ENCODE peak calls at places on chromosomes 11 and 22, in ten cellular contexts. One of them, this sample, is unnamed.

GRCh38 chr11:11662578-11662977 is 40.8 kb upstream of the GALNT18 start:
- DNase-seq in A549: no peak
- DNase-seq in OCI-M1: no peak
- DNase-seq in T follicular helper cell: no peak
- DNase-seq in SK-MEL-5: no peak
- DNase-seq in stimulated activated naive B cell treated with anti-CD40 and anti-IgM and Interleukin-4, amounts not matched to agents 10 μg/mL and 1 μg/mL and 100 μg/mL, for 72 hours: no peak
- DNase-seq in RCC 7860: no peak
- DNase-seq in HFF-Myc: no peak
- DNase-seq in activated CD8-positive, alpha-beta memory T cell treated with anti-CD3 and anti-CD28 coated beads, Interleukin-2, amount 50 U/mL, for 48 hours: no peak
- DNase-seq in aorta: no peak
- DNase-seq in this sample: no peak

GRCh38 chr11:35321532-35322320 is 97.6 kb downstream of the SLC1A2 start:
- DNase-seq in A549: no peak
- DNase-seq in OCI-M1: no peak
- DNase-seq in T follicular helper cell: no peak
- DNase-seq in SK-MEL-5: no peak
- DNase-seq in stimulated activated naive B cell treated with anti-CD40 and anti-IgM and Interleukin-4, amounts not matched to agents 10 μg/mL and 1 μg/mL and 100 μg/mL, for 72 hours: no peak
- DNase-seq in RCC 7860: no peak
- DNase-seq in HFF-Myc: peak; percentile 66
- DNase-seq in activated CD8-positive, alpha-beta memory T cell treated with anti-CD3 and anti-CD28 coated beads, Interleukin-2, amount 50 U/mL, for 48 hours: no peak
- DNase-seq in aorta: no peak
- DNase-seq in this sample: no peak

GRCh38 chr22:38704568-38705234 is 1.0 kb upstream of the GTPBP1 start:
- DNase-seq in A549: no peak
- DNase-seq in OCI-M1: no peak
- DNase-seq in T follicular helper cell: no peak
- DNase-seq in SK-MEL-5: no peak
- DNase-seq in stimulated activated naive B cell treated with anti-CD40 and anti-IgM and Interleukin-4, amounts not matched to agents 10 μg/mL and 1 μg/mL and 100 μg/mL, for 72 hours: no peak
- DNase-seq in RCC 7860: no peak
- DNase-seq in HFF-Myc: no peak
- DNase-seq in activated CD8-positive, alpha-beta memory T cell treated with anti-CD3 and anti-CD28 coated beads, Interleukin-2, amount 50 U/mL, for 48 hours: no peak
- DNase-seq in aorta: no peak
- DNase-seq in this sample: no peak

GRCh38 chr11:118915941-118916841 is 9.5 kb downstream of the BCL9L start:
- DNase-seq in A549: no peak
- DNase-seq in OCI-M1: no peak
- DNase-seq in T follicular helper cell: no peak
- DNase-seq in SK-MEL-5: no peak
- DNase-seq in stimulated activated naive B cell treated with anti-CD40 and anti-IgM and Interleukin-4, amounts not matched to agents 10 μg/mL and 1 μg/mL and 100 μg/mL, for 72 hours: no peak
- DNase-seq in RCC 7860: no peak
- DNase-seq in HFF-Myc: no peak
- DNase-seq in activated CD8-positive, alpha-beta memory T cell treated with anti-CD3 and anti-CD28 coated beads, Interleukin-2, amount 50 U/mL, for 48 hours: no peak
- DNase-seq in aorta: no peak
- DNase-seq in this sample: no peak

GRCh38 chr22:25447067-25447688 is 117.3 kb upstream of the GRK3 start:
- DNase-seq in A549: no peak
- DNase-seq in OCI-M1: peak; percentile 68
- DNase-seq in T follicular helper cell: no peak
- DNase-seq in SK-MEL-5: peak; percentile 10
- DNase-seq in stimulated activated naive B cell treated with anti-CD40 and anti-IgM and Interleukin-4, amounts not matched to agents 10 μg/mL and 1 μg/mL and 100 μg/mL, for 72 hours: no peak
- DNase-seq in RCC 7860: no peak
- DNase-seq in HFF-Myc: no peak
- DNase-seq in activated CD8-positive, alpha-beta memory T cell treated with anti-CD3 and anti-CD28 coated beads, Interleukin-2, amount 50 U/mL, for 48 hours: no peak
- DNase-seq in aorta: no peak
- DNase-seq in this sample: no peak

GRCh38 chr11:111347723-111348115 is 31.4 kb downstream of the POU2AF1 start:
- DNase-seq in A549: no peak
- DNase-seq in OCI-M1: no peak
- DNase-seq in T follicular helper cell: no peak
- DNase-seq in SK-MEL-5: no peak
- DNase-seq in stimulated activated naive B cell treated with anti-CD40 and anti-IgM and Interleukin-4, amounts not matched to agents 10 μg/mL and 1 μg/mL and 100 μg/mL, for 72 hours: no peak
- DNase-seq in RCC 7860: peak; percentile 29
- DNase-seq in HFF-Myc: no peak
- DNase-seq in activated CD8-positive, alpha-beta memory T cell treated with anti-CD3 and anti-CD28 coated beads, Interleukin-2, amount 50 U/mL, for 48 hours: no peak
- DNase-seq in aorta: no peak
- DNase-seq in this sample: no peak

GRCh38 chr11:83975984-83976383 is 689.8 kb upstream of the CCDC90B start:
- DNase-seq in A549: no peak
- DNase-seq in OCI-M1: no peak
- DNase-seq in T follicular helper cell: no peak
- DNase-seq in SK-MEL-5: no peak
- DNase-seq in stimulated activated naive B cell treated with anti-CD40 and anti-IgM and Interleukin-4, amounts not matched to agents 10 μg/mL and 1 μg/mL and 100 μg/mL, for 72 hours: no peak
- DNase-seq in RCC 7860: no peak
- DNase-seq in HFF-Myc: no peak
- DNase-seq in activated CD8-positive, alpha-beta memory T cell treated with anti-CD3 and anti-CD28 coated beads, Interleukin-2, amount 50 U/mL, for 48 hours: no peak
- DNase-seq in aorta: no peak
- DNase-seq in this sample: no peak

GRCh38 chr11:12161137-12161536 is 50.7 kb downstream of the MICAL2 start:
- DNase-seq in A549: no peak
- DNase-seq in OCI-M1: no peak
- DNase-seq in T follicular helper cell: no peak
- DNase-seq in SK-MEL-5: no peak
- DNase-seq in stimulated activated naive B cell treated with anti-CD40 and anti-IgM and Interleukin-4, amounts not matched to agents 10 μg/mL and 1 μg/mL and 100 μg/mL, for 72 hours: no peak
- DNase-seq in RCC 7860: no peak
- DNase-seq in HFF-Myc: no peak
- DNase-seq in activated CD8-positive, alpha-beta memory T cell treated with anti-CD3 and anti-CD28 coated beads, Interleukin-2, amount 50 U/mL, for 48 hours: no peak
- DNase-seq in aorta: no peak
- DNase-seq in this sample: no peak

GRCh38 chr22:50300620-50301257 is 6.7 kb downstream of the PLXNB2 start:
- DNase-seq in A549: no peak
- DNase-seq in OCI-M1: no peak
- DNase-seq in T follicular helper cell: no peak
- DNase-seq in SK-MEL-5: no peak
- DNase-seq in stimulated activated naive B cell treated with anti-CD40 and anti-IgM and Interleukin-4, amounts not matched to agents 10 μg/mL and 1 μg/mL and 100 μg/mL, for 72 hours: no peak
- DNase-seq in RCC 7860: no peak
- DNase-seq in HFF-Myc: no peak
- DNase-seq in activated CD8-positive, alpha-beta memory T cell treated with anti-CD3 and anti-CD28 coated beads, Interleukin-2, amount 50 U/mL, for 48 hours: no peak
- DNase-seq in aorta: no peak
- DNase-seq in this sample: no peak

GRCh38 chr22:36560001-36560400 is 31.0 kb upstream of the EIF3D start:
- DNase-seq in A549: no peak
- DNase-seq in OCI-M1: no peak
- DNase-seq in T follicular helper cell: no peak
- DNase-seq in SK-MEL-5: no peak
- DNase-seq in stimulated activated naive B cell treated with anti-CD40 and anti-IgM and Interleukin-4, amounts not matched to agents 10 μg/mL and 1 μg/mL and 100 μg/mL, for 72 hours: no peak
- DNase-seq in RCC 7860: no peak
- DNase-seq in HFF-Myc: no peak
- DNase-seq in activated CD8-positive, alpha-beta memory T cell treated with anti-CD3 and anti-CD28 coated beads, Interleukin-2, amount 50 U/mL, for 48 hours: no peak
- DNase-seq in aorta: no peak
- DNase-seq in this sample: no peak

GRCh38 chr22:22061085-22062077 is 78.8 kb upstream of the TOP3B start:
- DNase-seq in A549: peak; percentile 6
- DNase-seq in OCI-M1: peak; percentile 92
- DNase-seq in T follicular helper cell: no peak
- DNase-seq in SK-MEL-5: peak; percentile 53
- DNase-seq in stimulated activated naive B cell treated with anti-CD40 and anti-IgM and Interleukin-4, amounts not matched to agents 10 μg/mL and 1 μg/mL and 100 μg/mL, for 72 hours: no peak
- DNase-seq in RCC 7860: no peak
- DNase-seq in HFF-Myc: no peak
- DNase-seq in activated CD8-positive, alpha-beta memory T cell treated with anti-CD3 and anti-CD28 coated beads, Interleukin-2, amount 50 U/mL, for 48 hours: no peak
- DNase-seq in aorta: no peak
- DNase-seq in this sample: no peak

GRCh38 chr22:49018601-49019000 is 809.1 kb downstream of the BRD1 start:
- DNase-seq in A549: no peak
- DNase-seq in OCI-M1: no peak
- DNase-seq in T follicular helper cell: no peak
- DNase-seq in SK-MEL-5: no peak
- DNase-seq in stimulated activated naive B cell treated with anti-CD40 and anti-IgM and Interleukin-4, amounts not matched to agents 10 μg/mL and 1 μg/mL and 100 μg/mL, for 72 hours: no peak
- DNase-seq in RCC 7860: no peak
- DNase-seq in HFF-Myc: no peak
- DNase-seq in activated CD8-positive, alpha-beta memory T cell treated with anti-CD3 and anti-CD28 coated beads, Interleukin-2, amount 50 U/mL, for 48 hours: peak; percentile 28
- DNase-seq in aorta: peak; percentile 25
- DNase-seq in this sample: no peak

GRCh38 chr11:28107726-28108618 is at the start of the genes KIF18A and METTL15:
- DNase-seq in A549: peak; percentile 70
- DNase-seq in OCI-M1: peak; percentile 99
- DNase-seq in T follicular helper cell: peak; percentile 93
- DNase-seq in SK-MEL-5: peak; percentile 98
- DNase-seq in stimulated activated naive B cell treated with anti-CD40 and anti-IgM and Interleukin-4, amounts not matched to agents 10 μg/mL and 1 μg/mL and 100 μg/mL, for 72 hours: peak; percentile 100
- DNase-seq in RCC 7860: peak; percentile 97
- DNase-seq in HFF-Myc: peak; percentile 95
- DNase-seq in activated CD8-positive, alpha-beta memory T cell treated with anti-CD3 and anti-CD28 coated beads, Interleukin-2, amount 50 U/mL, for 48 hours: peak; percentile 99
- DNase-seq in aorta: peak; percentile 100
- DNase-seq in this sample: peak; percentile 95

GRCh38 chr11:72039108-72039850 is 40.6 kb downstream of the IL18BP start:
- DNase-seq in A549: no peak
- DNase-seq in OCI-M1: no peak
- DNase-seq in T follicular helper cell: no peak
- DNase-seq in SK-MEL-5: no peak
- DNase-seq in stimulated activated naive B cell treated with anti-CD40 and anti-IgM and Interleukin-4, amounts not matched to agents 10 μg/mL and 1 μg/mL and 100 μg/mL, for 72 hours: no peak
- DNase-seq in RCC 7860: no peak
- DNase-seq in HFF-Myc: peak; percentile 68
- DNase-seq in activated CD8-positive, alpha-beta memory T cell treated with anti-CD3 and anti-CD28 coated beads, Interleukin-2, amount 50 U/mL, for 48 hours: peak; percentile 57
- DNase-seq in aorta: no peak
- DNase-seq in this sample: peak; percentile 3

This sample was measured in CD4-positive, alpha-beta T cell.